ENCODE peak calls at places on chromosomes 7 and 10, in seven cellular contexts. M is neural crest cell, B is HFFc6, I is fibroblast of pulmonary artery, S is lower lobe of right lung, F is dorsolateral prefrontal cortex, O is hepatocyte. C is an unnamed sample.
A peak's percentile ranks its signal among the peaks of the same experiment; 100 is the strongest.

GRCh38 chr10:33136781-33137180 is 178.8 kb upstream of the ITGB1 start:
- DNase-seq in M (no peak), B (peak; percentile 59), I (no peak), S (no peak), F (no peak), O (peak; percentile 60), C (no peak)

GRCh38 chr7:114889646-114890285 is 32.1 kb upstream of the MDFIC start:
- DNase-seq in M (no peak), B (peak; percentile 96), I (peak; percentile 97), S (no peak), F (no peak), O (peak; percentile 80), C (peak; percentile 95)

GRCh38 chr10:47047577-47048532 is 136.6 kb downstream of the PTPN20 start:
- DNase-seq in M (peak; percentile 82), B (peak; percentile 61), I (peak; percentile 82), S (peak; percentile 87), F (peak; percentile 62), O (peak; percentile 86), C (no peak)

GRCh38 chr7:148042935-148043334 is 547.6 kb upstream of the C7orf33 start:
- DNase-seq in M (no peak), B (no peak), I (no peak), S (no peak), F (no peak), O (no peak), C (no peak)

GRCh38 chr10:119413738-119414611 is 128.5 kb downstream of the RGS10 start:
- DNase-seq in M (no peak), B (peak; percentile 29), I (peak; percentile 28), S (no peak), F (no peak), O (peak; percentile 69), C (no peak)

GRCh38 chr7:87564290-87564963 is 36.3 kb downstream of the ABCB1 start:
- DNase-seq in M (peak; percentile 1), B (no peak), I (no peak), S (no peak), F (no peak), O (peak; percentile 57), C (no peak)

GRCh38 chr7:140638311-140638791 is 2.3 kb downstream of the DENND2A start:
- DNase-seq in M (no peak), B (peak; percentile 58), I (peak; percentile 74), S (no peak), F (no peak), O (peak; percentile 32), C (no peak)

GRCh38 chr7:95367606-95368005 is 28.6 kb downstream of the PON3 start:
- DNase-seq in M (no peak), B (no peak), I (no peak), S (no peak), F (no peak), O (no peak), C (no peak)

GRCh38 chr10:83274088-83274487 is 865.2 kb upstream of the GHITM start:
- DNase-seq in M (no peak), B (no peak), I (no peak), S (no peak), F (no peak), O (no peak), C (no peak)

GRCh38 chr7:133434246-133434865 is 181.5 kb downstream of the EXOC4 start:
- DNase-seq in M (no peak), B (peak; percentile 5), I (peak; percentile 68), S (no peak), F (no peak), O (peak; percentile 8), C (no peak)

GRCh38 chr10:133391761-133392518 is 2.0 kb upstream of the MTG1 start:
- DNase-seq in M (no peak), B (no peak), I (no peak), S (peak; percentile 30), F (no peak), O (no peak), C (no peak)

GRCh38 chr7:41097501-41097900 is 605.4 kb downstream of the INHBA start:
- DNase-seq in M (no peak), B (peak; percentile 70), I (no peak), S (no peak), F (no peak), O (no peak), C (no peak)

GRCh38 chr10:31929260-31929985 is 792 bp upstream of the ARHGAP12 start:
- DNase-seq in M (no peak), B (no peak), I (peak; percentile 30), S (peak; percentile 68), F (peak; percentile 39), O (peak; percentile 71), C (no peak)

GRCh38 chr7:155732275-155732674 is 80.0 kb downstream of the SHH start:
- DNase-seq in M (no peak), B (no peak), I (no peak), S (no peak), F (no peak), O (no peak), C (no peak)

GRCh38 chr7:132977234-132977633 is 104.7 kb downstream of the CHCHD3 start:
- DNase-seq in M (no peak), B (no peak), I (no peak), S (no peak), F (no peak), O (no peak), C (no peak)

GRCh38 chr7:5671053-5671452 is 110.4 kb downstream of the RNF216 start:
- DNase-seq in M (no peak), B (no peak), I (no peak), S (no peak), F (no peak), O (no peak), C (no peak)

GRCh38 chr7:101817031-101817929 is at the start of gene CUX1:
- DNase-seq in M (peak; percentile 30), B (no peak), I (no peak), S (peak; percentile 60), F (no peak), O (peak; percentile 60), C (no peak)

GRCh38 chr10:120514035-120514620 is 57.1 kb downstream of the PLPP4 start:
- DNase-seq in M (peak; percentile 71), B (no peak), I (peak; percentile 64), S (no peak), F (no peak), O (peak; percentile 83), C (peak; percentile 29)

GRCh38 chr7:107693396-107693795 is 32.8 kb downstream of the SLC26A4 start:
- DNase-seq in M (no peak), B (no peak), I (peak; percentile 42), S (no peak), F (no peak), O (no peak), C (no peak)

GRCh38 chr7:4706384-4707032 is 24.4 kb downstream of the FOXK1 start:
- DNase-seq in M (no peak), B (no peak), I (peak; percentile 35), S (no peak), F (no peak), O (no peak), C (no peak)

GRCh38 chr10:21488246-21488953 is 37.1 kb downstream of the SKIDA1 start:
- DNase-seq in M (no peak), B (no peak), I (peak; percentile 37), S (no peak), F (no peak), O (no peak), C (no peak)

GRCh38 chr7:122602800-122603199 is 96.1 kb downstream of the RNF133 start:
- DNase-seq in M (no peak), B (no peak), I (no peak), S (no peak), F (no peak), O (no peak), C (no peak)

GRCh38 chr7:108001759-108002725 is 919 bp downstream of the LAMB1 start:
- DNase-seq in M (peak; percentile 12), B (peak; percentile 54), I (no peak), S (no peak), F (peak; percentile 25), O (peak; percentile 45), C (no peak)

GRCh38 chr10:60806951-60807350 is 28.7 kb downstream of the CDK1 start:
- DNase-seq in M (no peak), B (no peak), I (no peak), S (no peak), F (no peak), O (no peak), C (no peak)

GRCh38 chr10:21529236-21529910 is 3.9 kb upstream of the SKIDA1 start:
- DNase-seq in M (no peak), B (no peak), I (no peak), S (no peak), F (no peak), O (no peak), C (no peak)

GRCh38 chr7:157828190-157828589 is 491.4 kb downstream of the DNAJB6 start:
- DNase-seq in M (no peak), B (no peak), I (no peak), S (no peak), F (no peak), O (no peak), C (no peak)

GRCh38 chr10:23201837-23202236 is 9.7 kb downstream of the PTF1A start:
- DNase-seq in M (no peak), B (no peak), I (no peak), S (no peak), F (no peak), O (no peak), C (no peak)

GRCh38 chr7:145893925-145894535 is 222.6 kb upstream of the CNTNAP2 start:
- DNase-seq in M (no peak), B (no peak), I (no peak), S (no peak), F (no peak), O (no peak), C (no peak)

GRCh38 chr7:145902123-145902522 is 214.5 kb upstream of the CNTNAP2 start:
- DNase-seq in M (no peak), B (no peak), I (no peak), S (no peak), F (no peak), O (no peak), C (no peak)

GRCh38 chr7:145903658-145904057 is 212.9 kb upstream of the CNTNAP2 start:
- DNase-seq in M (no peak), B (no peak), I (no peak), S (no peak), F (no peak), O (no peak), C (no peak)

GRCh38 chr7:145899938-145900337 is 216.7 kb upstream of the CNTNAP2 start:
- DNase-seq in M (no peak), B (no peak), I (no peak), S (no peak), F (no peak), O (no peak), C (no peak)
- TF ChIP-seq CTCF in M (no peak), B (no peak), I (no peak), S (no peak), F (no peak), O (no peak), C (no peak)

GRCh38 chr10:588246-589165 is 101.0 kb downstream of the DIP2C start:
- DNase-seq in M (no peak), B (no peak), I (peak; percentile 45), S (no peak), F (no peak), O (no peak), C (no peak)
- TF ChIP-seq CTCF in M (no peak), B (peak; percentile 32), I (peak; percentile 40), S (no peak), F (no peak), O (peak; percentile 1), C (no peak)

GRCh38 chr7:121181357-121181756 is 147.4 kb upstream of the WNT16 start:
- DNase-seq in M (no peak), B (no peak), I (no peak), S (no peak), F (no peak), O (no peak), C (no peak)
- TF ChIP-seq CTCF in M (no peak), B (no peak), I (no peak), S (no peak), F (no peak), O (no peak), C (no peak)

GRCh38 chr7:47698386-47698785 is 116.5 kb upstream of the TNS3 start:
- DNase-seq in M (no peak), B (no peak), I (no peak), S (no peak), F (no peak), O (no peak), C (no peak)
- TF ChIP-seq CTCF in M (no peak), B (no peak), I (no peak), S (no peak), F (no peak), O (no peak), C (no peak)

C was measured in HFF-Myc.